ENCODE peak calls at places on chromosome 10, in eight cellular contexts. One of them, this sample, is unnamed.

GRCh38 chr10:49177391-49178355 is 10.5 kb downstream of the TMEM273 start:
- DNase-seq in BJ: peak
- DNase-seq in lower leg skin: no peak
- DNase-seq in AG10803: peak
- DNase-seq in ovary: no peak
- DNase-seq in GM06990: peak
- DNase-seq in neural progenitor cell: no peak
- DNase-seq in SW480: peak
- DNase-seq in this sample: no peak

GRCh38 chr10:120336910-120337540 is 120.0 kb upstream of the PLPP4 start:
- DNase-seq in BJ: no peak
- DNase-seq in GM06990: peak
- DNase-seq in lower leg skin: peak
- DNase-seq in SW480: peak
- DNase-seq in ovary: no peak
- DNase-seq in AG10803: peak
- DNase-seq in neural progenitor cell: peak
- DNase-seq in this sample: peak

GRCh38 chr10:51999089-51999488 is 299.7 kb upstream of the CSTF2T start:
- DNase-seq in neural progenitor cell: no peak
- DNase-seq in SW480: no peak
- DNase-seq in lower leg skin: no peak
- DNase-seq in ovary: no peak
- DNase-seq in GM06990: no peak
- DNase-seq in AG10803: peak
- DNase-seq in BJ: no peak
- DNase-seq in this sample: no peak

GRCh38 chr10:3452234-3452633 is 279.7 kb upstream of the PITRM1 start:
- DNase-seq in GM06990: no peak
- DNase-seq in ovary: no peak
- DNase-seq in BJ: peak
- DNase-seq in SW480: no peak
- DNase-seq in neural progenitor cell: peak
- DNase-seq in lower leg skin: no peak
- DNase-seq in AG10803: peak
- DNase-seq in this sample: no peak

GRCh38 chr10:4844864-4845263 is 18.9 kb downstream of the AKR1E2 start:
- DNase-seq in ovary: no peak
- DNase-seq in SW480: no peak
- DNase-seq in AG10803: no peak
- DNase-seq in GM06990: no peak
- DNase-seq in neural progenitor cell: no peak
- DNase-seq in lower leg skin: no peak
- DNase-seq in BJ: no peak
- DNase-seq in this sample: no peak

GRCh38 chr10:18238875-18239485 is 98.8 kb downstream of the CACNB2 start:
- DNase-seq in lower leg skin: no peak
- DNase-seq in GM06990: no peak
- DNase-seq in SW480: peak
- DNase-seq in ovary: no peak
- DNase-seq in neural progenitor cell: peak
- DNase-seq in BJ: no peak
- DNase-seq in AG10803: peak
- DNase-seq in this sample: no peak

GRCh38 chr10:122468220-122468922 is 7.0 kb downstream of the HTRA1 start:
- DNase-seq in AG10803: no peak
- DNase-seq in BJ: no peak
- DNase-seq in ovary: no peak
- DNase-seq in GM06990: no peak
- DNase-seq in neural progenitor cell: no peak
- DNase-seq in SW480: no peak
- DNase-seq in lower leg skin: no peak
- DNase-seq in this sample: no peak

GRCh38 chr10:78952686-78953085 is 116.1 kb upstream of the ZMIZ1 start:
- DNase-seq in SW480: no peak
- DNase-seq in BJ: peak
- DNase-seq in AG10803: peak
- DNase-seq in GM06990: no peak
- DNase-seq in neural progenitor cell: no peak
- DNase-seq in lower leg skin: no peak
- DNase-seq in ovary: peak
- DNase-seq in this sample: no peak

GRCh38 chr10:28219241-28219640 is 83.6 kb downstream of the MPP7 start:
- DNase-seq in lower leg skin: no peak
- DNase-seq in ovary: no peak
- DNase-seq in SW480: no peak
- DNase-seq in neural progenitor cell: no peak
- DNase-seq in AG10803: peak
- DNase-seq in BJ: peak
- DNase-seq in GM06990: no peak
- DNase-seq in this sample: no peak

GRCh38 chr10:125281091-125281490 is 120.7 kb upstream of the CTBP2 start:
- DNase-seq in SW480: no peak
- DNase-seq in BJ: no peak
- DNase-seq in ovary: no peak
- DNase-seq in lower leg skin: no peak
- DNase-seq in neural progenitor cell: no peak
- DNase-seq in AG10803: no peak
- DNase-seq in GM06990: no peak
- DNase-seq in this sample: no peak

GRCh38 chr10:133347636-133348517 is 704 bp downstream of the PRAP1 start:
- DNase-seq in GM06990: no peak
- DNase-seq in neural progenitor cell: no peak
- DNase-seq in ovary: no peak
- DNase-seq in BJ: no peak
- DNase-seq in lower leg skin: no peak
- DNase-seq in AG10803: no peak
- DNase-seq in SW480: peak
- DNase-seq in this sample: no peak

GRCh38 chr10:33142290-33142689 is 184.3 kb upstream of the ITGB1 start:
- DNase-seq in GM06990: no peak
- DNase-seq in lower leg skin: no peak
- DNase-seq in ovary: no peak
- DNase-seq in AG10803: no peak
- DNase-seq in neural progenitor cell: no peak
- DNase-seq in SW480: no peak
- DNase-seq in BJ: no peak
- DNase-seq in this sample: no peak